ENCODE peak calls at places on chromosomes 2 and 18, in five cellular contexts. One of them, this sample, is unnamed. For H3K4me1 and H3K27me3, the result is how much of the 10 kb centered on the place peaks cover.

GRCh38 chr2:178330175-178331021 is 120.6 kb downstream of the PRKRA start:
- DNase-seq in tibial artery: no peak
- DNase-seq in esophagus squamous epithelium: no peak
- DNase-seq in iPS DF 6.9: no peak
- DNase-seq in mammary epithelial cell: no peak
- DNase-seq in this sample: no peak

GRCh38 chr2:212959469-212960117 is 191.8 kb downstream of the IKZF2 start:
- DNase-seq in tibial artery: no peak
- DNase-seq in esophagus squamous epithelium: no peak
- DNase-seq in iPS DF 6.9: no peak
- DNase-seq in mammary epithelial cell: no peak
- DNase-seq in this sample: no peak

GRCh38 chr18:48942554-48943261 is 8.1 kb downstream of the SMAD7 start:
- DNase-seq in tibial artery: no peak
- DNase-seq in esophagus squamous epithelium: no peak
- DNase-seq in iPS DF 6.9: no peak
- DNase-seq in mammary epithelial cell: peak
- DNase-seq in this sample: peak

GRCh38 chr2:20077411-20077940 is 26.0 kb upstream of the LAPTM4A start:
- DNase-seq in tibial artery: no peak
- DNase-seq in esophagus squamous epithelium: no peak
- DNase-seq in iPS DF 6.9: no peak
- DNase-seq in mammary epithelial cell: no peak
- DNase-seq in this sample: no peak

GRCh38 chr2:54572636-54573531 is 116.8 kb downstream of the SPTBN1 start:
- DNase-seq in tibial artery: no peak
- DNase-seq in esophagus squamous epithelium: no peak
- DNase-seq in iPS DF 6.9: no peak
- DNase-seq in mammary epithelial cell: peak
- DNase-seq in this sample: peak

GRCh38 chr2:146370821-146371220 is 1474.0 kb upstream of the ACVR2A start:
- DNase-seq in tibial artery: no peak
- DNase-seq in esophagus squamous epithelium: no peak
- DNase-seq in iPS DF 6.9: no peak
- DNase-seq in mammary epithelial cell: no peak
- DNase-seq in this sample: peak

GRCh38 chr18:60391571-60392226 is 19.1 kb upstream of the MC4R start:
- DNase-seq in tibial artery: no peak
- DNase-seq in esophagus squamous epithelium: no peak
- DNase-seq in iPS DF 6.9: no peak
- DNase-seq in mammary epithelial cell: no peak
- DNase-seq in this sample: no peak

GRCh38 chr18:77098033-77098432 is 34.5 kb downstream of the MBP start:
- DNase-seq in tibial artery: no peak
- DNase-seq in esophagus squamous epithelium: no peak
- DNase-seq in iPS DF 6.9: no peak
- DNase-seq in mammary epithelial cell: peak
- DNase-seq in this sample: no peak

GRCh38 chr18:54607213-54607934 is 16.3 kb downstream of the DYNAP start:
- DNase-seq in tibial artery: no peak
- DNase-seq in esophagus squamous epithelium: no peak
- DNase-seq in iPS DF 6.9: peak
- DNase-seq in mammary epithelial cell: peak
- DNase-seq in this sample: peak

GRCh38 chr18:63237486-63237885 is 82.1 kb downstream of the BCL2 start:
- DNase-seq in tibial artery: no peak
- DNase-seq in esophagus squamous epithelium: no peak
- DNase-seq in iPS DF 6.9: no peak
- DNase-seq in mammary epithelial cell: no peak
- DNase-seq in this sample: no peak

GRCh38 chr2:46776687-46777327 is 138.8 kb downstream of the MCFD2 start:
- DNase-seq in tibial artery: no peak
- DNase-seq in esophagus squamous epithelium: no peak
- DNase-seq in iPS DF 6.9: no peak
- DNase-seq in mammary epithelial cell: peak
- DNase-seq in this sample: peak

GRCh38 chr2:237727363-237727762 is 71.2 kb upstream of the RBM44 start:
- DNase-seq in tibial artery: no peak
- DNase-seq in esophagus squamous epithelium: no peak
- DNase-seq in iPS DF 6.9: no peak
- DNase-seq in mammary epithelial cell: peak
- DNase-seq in this sample: no peak

GRCh38 chr2:233354971-233355574 is 779 bp downstream of the DGKD start:
- DNase-seq in tibial artery: peak
- DNase-seq in esophagus squamous epithelium: no peak
- DNase-seq in iPS DF 6.9: no peak
- DNase-seq in mammary epithelial cell: peak
- DNase-seq in this sample: no peak

GRCh38 chr2:105777071-105777482 is 32.4 kb downstream of the NCK2 start:
- DNase-seq in tibial artery: no peak
- DNase-seq in esophagus squamous epithelium: no peak
- DNase-seq in iPS DF 6.9: no peak
- DNase-seq in mammary epithelial cell: no peak
- DNase-seq in this sample: no peak

GRCh38 chr18:34771958-34772357 is 61.9 kb downstream of the DTNA start:
- DNase-seq in tibial artery: no peak
- DNase-seq in esophagus squamous epithelium: no peak
- DNase-seq in iPS DF 6.9: no peak
- DNase-seq in mammary epithelial cell: no peak
- DNase-seq in this sample: no peak

GRCh38 chr2:44470151-44470550 is 108.4 kb downstream of the CAMKMT start:
- DNase-seq in tibial artery: no peak
- DNase-seq in esophagus squamous epithelium: no peak
- DNase-seq in iPS DF 6.9: peak
- DNase-seq in mammary epithelial cell: no peak
- DNase-seq in this sample: no peak

GRCh38 chr2:189580267-189580661 is 322 bp downstream of the SLC40A1 start:
- DNase-seq in tibial artery: peak
- DNase-seq in esophagus squamous epithelium: no peak
- DNase-seq in iPS DF 6.9: no peak
- DNase-seq in mammary epithelial cell: no peak
- DNase-seq in this sample: peak

GRCh38 chr2:74532222-74532621 is 2.5 kb downstream of the HTRA2 start:
- DNase-seq in tibial artery: no peak
- DNase-seq in esophagus squamous epithelium: no peak
- DNase-seq in iPS DF 6.9: no peak
- DNase-seq in mammary epithelial cell: peak
- DNase-seq in this sample: no peak

GRCh38 chr2:42569116-42569711 is 782 bp downstream of the MTA3 start:
- DNase-seq in tibial artery: no peak
- DNase-seq in esophagus squamous epithelium: no peak
- DNase-seq in iPS DF 6.9: no peak
- DNase-seq in mammary epithelial cell: peak
- DNase-seq in this sample: no peak

GRCh38 chr2:219962089-219962488 is 334.7 kb downstream of the SLC4A3 start:
- DNase-seq in tibial artery: no peak
- DNase-seq in esophagus squamous epithelium: no peak
- DNase-seq in iPS DF 6.9: no peak
- DNase-seq in mammary epithelial cell: no peak
- DNase-seq in this sample: no peak

GRCh38 chr2:128528133-128528532 is 209.5 kb upstream of the HS6ST1 start:
- DNase-seq in tibial artery: no peak
- DNase-seq in esophagus squamous epithelium: no peak
- DNase-seq in iPS DF 6.9: no peak
- DNase-seq in mammary epithelial cell: no peak
- DNase-seq in this sample: no peak

GRCh38 chr2:176139621-176140020 is 10.1 kb downstream of the HOXD8 start:
- DNase-seq in tibial artery: no peak
- DNase-seq in esophagus squamous epithelium: no peak
- DNase-seq in iPS DF 6.9: no peak
- DNase-seq in mammary epithelial cell: no peak
- DNase-seq in this sample: no peak

GRCh38 chr2:129877795-129878775 is 101.4 kb upstream of the RAB6C start:
- DNase-seq in tibial artery: no peak
- DNase-seq in esophagus squamous epithelium: no peak
- DNase-seq in iPS DF 6.9: no peak
- DNase-seq in mammary epithelial cell: no peak
- DNase-seq in this sample: no peak

GRCh38 chr2:165698621-165698946 is 95.5 kb downstream of the GALNT3 start:
- DNase-seq in tibial artery: no peak
- DNase-seq in esophagus squamous epithelium: no peak
- DNase-seq in iPS DF 6.9: peak
- DNase-seq in mammary epithelial cell: peak
- DNase-seq in this sample: peak

GRCh38 chr2:123195957-123196356 is 829.1 kb upstream of the CNTNAP5 start:
- DNase-seq in tibial artery: no peak
- DNase-seq in esophagus squamous epithelium: no peak
- DNase-seq in iPS DF 6.9: no peak
- DNase-seq in mammary epithelial cell: no peak
- DNase-seq in this sample: no peak
- H3K27ac ChIP-seq in tibial artery: no peak
- H3K27ac ChIP-seq in esophagus squamous epithelium: no peak
- H3K27ac ChIP-seq in iPS DF 6.9: no peak
- H3K27ac ChIP-seq in mammary epithelial cell: no peak
- H3K27ac ChIP-seq in this sample: no peak

DNA sequence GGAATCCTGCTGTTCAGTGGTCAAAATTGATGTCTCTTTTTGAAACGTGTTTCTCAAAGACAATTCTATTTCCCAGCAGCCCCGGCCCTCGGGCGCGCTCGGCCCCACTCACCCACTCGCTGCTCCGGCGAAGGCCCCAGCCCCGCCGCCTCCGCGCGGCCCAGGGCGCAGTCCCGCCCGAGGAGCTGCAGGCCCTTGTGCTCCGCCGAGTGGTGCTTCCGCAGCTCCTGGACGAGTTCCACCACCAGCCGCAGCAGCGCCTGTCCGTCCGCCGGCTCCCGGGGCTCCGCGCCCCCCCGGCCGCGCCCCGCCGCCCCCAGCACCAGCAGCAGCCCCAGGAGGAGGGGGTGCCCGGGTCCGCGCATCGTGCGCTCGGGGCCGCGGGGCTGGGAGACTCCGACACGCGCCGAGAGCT is 413 bp downstream of the ALKAL2 start:
- DNase-seq in tibial artery: no peak
- DNase-seq in esophagus squamous epithelium: no peak
- DNase-seq in iPS DF 6.9: no peak
- DNase-seq in mammary epithelial cell: no peak
- DNase-seq in this sample: no peak
- H3K4me1 ChIP-seq in tibial artery: under half
- H3K4me1 ChIP-seq in esophagus squamous epithelium: under half
- H3K4me1 ChIP-seq in iPS DF 6.9: under half
- H3K4me1 ChIP-seq in mammary epithelial cell: under half
- H3K4me1 ChIP-seq in this sample: under half

DNA sequence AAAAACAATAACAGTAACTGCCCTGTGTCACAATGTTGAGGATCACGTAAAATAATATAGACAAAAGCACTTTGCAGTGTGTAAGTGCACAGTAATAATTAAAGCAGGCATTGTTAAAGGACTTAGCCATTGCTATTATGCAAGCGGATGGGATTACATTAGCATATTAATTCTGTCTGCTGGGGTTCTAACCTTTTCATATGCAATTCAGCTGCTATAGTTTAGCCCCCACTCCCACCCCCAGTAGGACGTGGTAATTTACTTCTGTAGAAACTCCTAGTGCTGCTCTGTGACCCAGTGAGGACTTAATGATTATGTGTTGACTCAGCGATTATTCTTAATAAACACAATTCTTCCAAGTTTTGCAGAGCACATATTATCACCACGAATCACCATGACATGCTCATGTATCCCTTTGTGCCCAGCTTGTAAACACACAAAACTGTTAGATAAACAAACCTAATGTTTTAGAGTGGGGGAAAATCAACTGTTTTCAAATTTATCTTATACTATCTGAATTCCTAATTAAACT is 5.1 kb upstream of the ADAM23 start:
- DNase-seq in tibial artery: no peak
- DNase-seq in esophagus squamous epithelium: no peak
- DNase-seq in iPS DF 6.9: no peak
- DNase-seq in mammary epithelial cell: no peak
- DNase-seq in this sample: no peak
- H3K27me3 ChIP-seq in tibial artery: under half
- H3K27me3 ChIP-seq in esophagus squamous epithelium: under half
- H3K27me3 ChIP-seq in iPS DF 6.9: under half
- H3K27me3 ChIP-seq in mammary epithelial cell: under half
- H3K27me3 ChIP-seq in this sample: half or more

DNA sequence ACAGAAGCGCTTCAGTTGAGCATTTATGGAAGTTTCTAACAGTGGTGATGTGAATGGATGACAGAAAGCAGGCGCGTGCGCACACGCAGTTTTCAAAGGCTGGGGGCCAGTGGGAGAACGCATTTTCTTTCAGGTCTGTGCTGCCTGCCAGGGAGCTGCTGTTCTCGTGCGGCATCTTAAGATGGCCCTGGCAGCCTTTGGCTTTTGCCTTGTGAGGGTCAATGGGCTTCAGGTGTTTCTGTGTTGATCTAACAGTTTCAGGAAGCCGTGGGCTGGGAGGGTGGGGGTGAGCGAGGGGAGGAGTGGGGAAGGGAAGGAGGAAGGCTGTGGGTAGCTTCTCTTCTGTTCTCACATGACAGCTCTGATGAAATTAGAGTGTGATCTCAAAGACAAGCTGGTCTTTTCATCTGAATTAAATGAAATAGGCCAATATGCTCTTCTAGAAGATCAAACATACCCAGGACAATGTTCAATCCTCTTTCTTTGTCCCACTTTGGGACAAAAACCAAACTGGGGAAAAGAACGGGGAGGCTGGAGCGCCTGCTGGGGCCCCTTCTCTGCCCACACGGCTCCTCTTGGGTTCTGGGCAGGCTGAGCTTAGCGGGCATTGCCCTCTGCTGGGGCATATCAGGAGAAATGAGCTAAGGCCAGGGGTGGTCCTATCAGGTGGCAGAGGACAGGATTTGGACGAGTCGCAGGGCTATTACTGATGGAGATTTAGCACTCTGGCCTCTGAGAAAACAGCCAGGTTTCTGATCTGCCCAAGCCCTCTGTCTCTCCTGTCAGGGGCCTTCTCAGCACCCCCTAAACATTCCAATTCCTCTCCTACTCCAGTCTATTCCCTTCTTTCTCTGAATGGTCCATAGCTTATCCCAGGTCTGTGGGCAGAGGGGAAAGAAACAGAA is 126.2 kb upstream of the LGALSL start:
- DNase-seq in tibial artery: no peak
- DNase-seq in esophagus squamous epithelium: no peak
- DNase-seq in iPS DF 6.9: no peak
- DNase-seq in mammary epithelial cell: no peak
- DNase-seq in this sample: no peak
- H3K27ac ChIP-seq in tibial artery: peak
- H3K27ac ChIP-seq in esophagus squamous epithelium: peak
- H3K27ac ChIP-seq in iPS DF 6.9: no peak
- H3K27ac ChIP-seq in mammary epithelial cell: no peak
- H3K27ac ChIP-seq in this sample: no peak

This sample was measured in foreskin keratinocyte.